ENCODE peak calls at places on chromosomes 3 and 15, in nine cellular contexts. N is NCI-H460, K is body of pancreas, M is brain microvascular endothelial cell, C is anterior cingulate cortex, U is nephron progenitor cell, A is GDM1, O is Panc1, G is cerebellum. S is an unnamed sample.

GRCh38 chr3:119924111-119925094 is 142.5 kb downstream of the NR1I2 start:
- DNase-seq in N (no peak), K (no peak), M (no peak), C (no peak), U (no peak), A (no peak), O (no peak), G (no peak), S (no peak)

GRCh38 chr3:115280531-115280930 is 133.4 kb upstream of the ZBTB20 start:
- DNase-seq in N (no peak), K (no peak), M (no peak), C (no peak), U (no peak), A (no peak), O (no peak), G (no peak), S (peak)

GRCh38 chr3:69410301-69410700 is 24.4 kb upstream of the FRMD4B start:
- DNase-seq in N (peak), K (peak), M (peak), C (peak), U (peak), A (peak), O (peak), G (peak), S (peak)

GRCh38 chr15:58931985-58932384 is 1.5 kb downstream of the SLTM start:
- DNase-seq in N (no peak), K (no peak), M (no peak), C (no peak), U (no peak), A (no peak), O (no peak), G (no peak), S (peak)

GRCh38 chr3:56415672-56416071 is 52.6 kb downstream of the ERC2 start:
- DNase-seq in N (no peak), K (no peak), M (no peak), C (no peak), U (no peak), A (no peak), O (no peak), G (no peak), S (no peak)

GRCh38 chr15:39404767-39405173 is 176.1 kb upstream of the THBS1 start:
- DNase-seq in N (peak), K (no peak), M (peak), C (no peak), U (no peak), A (no peak), O (no peak), G (no peak), S (peak)

GRCh38 chr15:59099162-59099685 is 5.7 kb upstream of the CCNB2 start:
- DNase-seq in N (no peak), K (no peak), M (no peak), C (no peak), U (no peak), A (no peak), O (no peak), G (no peak), S (no peak)

GRCh38 chr3:172617013-172617706 is 93.7 kb downstream of the NCEH1 start:
- DNase-seq in N (no peak), K (no peak), M (no peak), C (no peak), U (no peak), A (no peak), O (no peak), G (no peak), S (no peak)

GRCh38 chr3:172787746-172788145 is 37.2 kb downstream of the ECT2 start:
- DNase-seq in N (no peak), K (no peak), M (no peak), C (no peak), U (no peak), A (no peak), O (no peak), G (no peak), S (peak)

GRCh38 chr3:171801738-171802600 is 8.3 kb downstream of the PLD1 start:
- DNase-seq in N (peak), K (no peak), M (peak), C (no peak), U (no peak), A (no peak), O (peak), G (no peak), S (peak)

GRCh38 chr3:21463319-21463718 is 287.7 kb downstream of the ZNF385D start:
- DNase-seq in N (no peak), K (no peak), M (no peak), C (no peak), U (no peak), A (no peak), O (no peak), G (no peak), S (no peak)

GRCh38 chr3:28575100-28575747 is 226.6 kb upstream of the AZI2 start:
- DNase-seq in N (no peak), K (peak), M (no peak), C (peak), U (peak), A (no peak), O (no peak), G (no peak), S (peak)

GRCh38 chr15:65042776-65043322 is 2.3 kb upstream of the SLC51B start:
- DNase-seq in N (no peak), K (no peak), M (no peak), C (no peak), U (no peak), A (no peak), O (no peak), G (no peak), S (no peak)

GRCh38 chr3:64945171-64945684 is 257.4 kb upstream of the ADAMTS9 start:
- DNase-seq in N (no peak), K (no peak), M (no peak), C (no peak), U (peak), A (peak), O (no peak), G (no peak), S (peak)

GRCh38 chr3:192892981-192893827 is 24.5 kb downstream of the MB21D2 start:
- DNase-seq in N (peak), K (peak), M (peak), C (no peak), U (peak), A (no peak), O (peak), G (no peak), S (peak)

GRCh38 chr3:127822166-127822835 is at the start of gene MGLL:
- DNase-seq in N (no peak), K (no peak), M (peak), C (peak), U (peak), A (no peak), O (no peak), G (peak), S (peak)

GRCh38 chr15:23857028-23857641 is 170.0 kb upstream of the NDN start:
- DNase-seq in N (no peak), K (peak), M (peak), C (peak), U (peak), A (peak), O (no peak), G (no peak), S (peak)

GRCh38 chr3:31919528-31919927 is 61.5 kb downstream of the OSBPL10 start:
- DNase-seq in N (no peak), K (no peak), M (no peak), C (no peak), U (no peak), A (no peak), O (no peak), G (no peak), S (no peak)

GRCh38 chr3:37030573-37030972 is 37.3 kb downstream of the MLH1 start:
- DNase-seq in N (no peak), K (no peak), M (no peak), C (no peak), U (no peak), A (no peak), O (no peak), G (no peak), S (no peak)

GRCh38 chr3:27900316-27900715 is 178.2 kb upstream of the EOMES start:
- DNase-seq in N (no peak), K (no peak), M (no peak), C (no peak), U (no peak), A (no peak), O (no peak), G (no peak), S (no peak)

GRCh38 chr15:77607111-77607893 is 25.4 kb downstream of the LINGO1 start:
- DNase-seq in N (no peak), K (no peak), M (peak), C (no peak), U (peak), A (no peak), O (no peak), G (no peak), S (peak)

GRCh38 chr15:35499723-35500122 is 46.2 kb downstream of the DPH6 start:
- DNase-seq in N (no peak), K (no peak), M (no peak), C (no peak), U (no peak), A (no peak), O (no peak), G (no peak), S (no peak)

GRCh38 chr3:15831927-15832326 is 34.1 kb upstream of the ANKRD28 start:
- DNase-seq in N (no peak), K (no peak), M (no peak), C (no peak), U (no peak), A (no peak), O (no peak), G (no peak), S (no peak)

GRCh38 chr3:11221818-11222217 is 50.4 kb upstream of the ATG7 start:
- DNase-seq in N (no peak), K (no peak), M (no peak), C (no peak), U (no peak), A (no peak), O (no peak), G (no peak), S (peak)

GRCh38 chr3:139588450-139588849 is 48.9 kb upstream of the RBP1 start:
- DNase-seq in N (no peak), K (peak), M (no peak), C (no peak), U (no peak), A (peak), O (no peak), G (no peak), S (no peak)

GRCh38 chr3:11559816-11560633 is 83.7 kb downstream of the VGLL4 start:
- DNase-seq in N (no peak), K (no peak), M (no peak), C (no peak), U (no peak), A (no peak), O (no peak), G (no peak), S (no peak)

GRCh38 chr15:55741592-55742497 is 1.1 kb downstream of the PRTG start:
- DNase-seq in N (no peak), K (no peak), M (peak), C (no peak), U (peak), A (no peak), O (no peak), G (no peak), S (no peak)

GRCh38 chr3:151403246-151403645 is 18.7 kb upstream of the P2RY12 start:
- DNase-seq in N (no peak), K (no peak), M (peak), C (no peak), U (no peak), A (no peak), O (no peak), G (no peak), S (peak)

GRCh38 chr3:59684766-59685165 is 634.9 kb upstream of the CFAP20DC start:
- DNase-seq in N (no peak), K (no peak), M (no peak), C (no peak), U (no peak), A (no peak), O (no peak), G (no peak), S (no peak)

GRCh38 chr15:57297163-57297593 is 79.1 kb upstream of the CGNL1 start:
- DNase-seq in N (no peak), K (no peak), M (no peak), C (no peak), U (no peak), A (no peak), O (no peak), G (no peak), S (no peak)

GRCh38 chr3:55549172-55549571 is 62.1 kb upstream of the WNT5A start:
- DNase-seq in N (no peak), K (no peak), M (no peak), C (no peak), U (no peak), A (no peak), O (no peak), G (no peak), S (no peak)

GRCh38 chr3:52090131-52090548 is 33.8 kb upstream of the DUSP7 start:
- DNase-seq in N (no peak), K (no peak), M (peak), C (no peak), U (no peak), A (no peak), O (no peak), G (no peak), S (peak)

S was measured in fibroblast of pulmonary artery.